ENCODE peak calls at places on chromosomes 16 and 17, in five cellular contexts. One of them, this sample, is unnamed.
A peak's percentile ranks its signal among the peaks of the same experiment; 100 is the strongest.

GRCh38 chr16:72763927-72764628 is 283.9 kb downstream of the ZFHX3 start:
- DNase-seq in thoracic aorta: no peak
- DNase-seq in prostate gland: no peak
- DNase-seq in fibroblast of lung: no peak
- DNase-seq in left ventricle myocardium inferior: no peak
- DNase-seq in this sample: no peak

GRCh38 chr17:1629647-1630310 is 1.1 kb upstream of the SLC43A2 start:
- DNase-seq in thoracic aorta: no peak
- DNase-seq in prostate gland: peak; percentile 53
- DNase-seq in fibroblast of lung: no peak
- DNase-seq in left ventricle myocardium inferior: peak; percentile 51
- DNase-seq in this sample: peak; percentile 75

GRCh38 chr17:7883781-7884386 is 4.7 kb upstream of the CHD3 start:
- DNase-seq in thoracic aorta: no peak
- DNase-seq in prostate gland: no peak
- DNase-seq in fibroblast of lung: peak; percentile 57
- DNase-seq in left ventricle myocardium inferior: no peak
- DNase-seq in this sample: no peak

GRCh38 chr17:57337390-57337789 is 81.1 kb downstream of the MSI2 start:
- DNase-seq in thoracic aorta: no peak
- DNase-seq in prostate gland: no peak
- DNase-seq in fibroblast of lung: no peak
- DNase-seq in left ventricle myocardium inferior: peak; percentile 48
- DNase-seq in this sample: no peak

GRCh38 chr16:85898521-85899442 is at the start of gene IRF8:
- DNase-seq in thoracic aorta: no peak
- DNase-seq in prostate gland: peak; percentile 17
- DNase-seq in fibroblast of lung: peak; percentile 19
- DNase-seq in left ventricle myocardium inferior: peak; percentile 73
- DNase-seq in this sample: peak; percentile 64

GRCh38 chr17:60231691-60232090 is 81.9 kb downstream of the CA4 start:
- DNase-seq in thoracic aorta: no peak
- DNase-seq in prostate gland: no peak
- DNase-seq in fibroblast of lung: no peak
- DNase-seq in left ventricle myocardium inferior: no peak
- DNase-seq in this sample: no peak

GRCh38 chr17:193841-194806 is 12.7 kb upstream of the DOC2B start:
- DNase-seq in thoracic aorta: no peak
- DNase-seq in prostate gland: no peak
- DNase-seq in fibroblast of lung: no peak
- DNase-seq in left ventricle myocardium inferior: no peak
- DNase-seq in this sample: peak; percentile 83

GRCh38 chr17:73027130-73027741 is 65.3 kb downstream of the SLC39A11 start:
- DNase-seq in thoracic aorta: no peak
- DNase-seq in prostate gland: no peak
- DNase-seq in fibroblast of lung: peak; percentile 45
- DNase-seq in left ventricle myocardium inferior: no peak
- DNase-seq in this sample: no peak

GRCh38 chr16:87834668-87835473 is 34.4 kb downstream of the SLC7A5 start:
- DNase-seq in thoracic aorta: no peak
- DNase-seq in prostate gland: no peak
- DNase-seq in fibroblast of lung: peak; percentile 75
- DNase-seq in left ventricle myocardium inferior: no peak
- DNase-seq in this sample: no peak

GRCh38 chr17:63703556-63704258 is 3.8 kb upstream of the LIMD2 start:
- DNase-seq in thoracic aorta: no peak
- DNase-seq in prostate gland: no peak
- DNase-seq in fibroblast of lung: no peak
- DNase-seq in left ventricle myocardium inferior: no peak
- DNase-seq in this sample: no peak

GRCh38 chr16:19316846-19317245 is 31.3 kb downstream of the CLEC19A start:
- DNase-seq in thoracic aorta: no peak
- DNase-seq in prostate gland: no peak
- DNase-seq in fibroblast of lung: no peak
- DNase-seq in left ventricle myocardium inferior: no peak
- DNase-seq in this sample: no peak

GRCh38 chr17:80112471-80113032 is 11.2 kb downstream of the GAA start:
- DNase-seq in thoracic aorta: no peak
- DNase-seq in prostate gland: no peak
- DNase-seq in fibroblast of lung: no peak
- DNase-seq in left ventricle myocardium inferior: no peak
- DNase-seq in this sample: no peak

GRCh38 chr17:77366206-77366557 is 225.4 kb downstream of the SEC14L1 start:
- DNase-seq in thoracic aorta: no peak
- DNase-seq in prostate gland: no peak
- DNase-seq in fibroblast of lung: no peak
- DNase-seq in left ventricle myocardium inferior: no peak
- DNase-seq in this sample: no peak

GRCh38 chr16:86398622-86399021 is 111.7 kb upstream of the FOXF1 start:
- DNase-seq in thoracic aorta: no peak
- DNase-seq in prostate gland: no peak
- DNase-seq in fibroblast of lung: peak; percentile 61
- DNase-seq in left ventricle myocardium inferior: no peak
- DNase-seq in this sample: no peak

GRCh38 chr16:24255446-24256352 is at the start of gene CACNG3:
- DNase-seq in thoracic aorta: no peak
- DNase-seq in prostate gland: peak; percentile 7
- DNase-seq in fibroblast of lung: peak; percentile 25
- DNase-seq in left ventricle myocardium inferior: peak; percentile 30
- DNase-seq in this sample: peak; percentile 27

GRCh38 chr17:44000141-44000860 is 4.1 kb upstream of the NAGS start:
- DNase-seq in thoracic aorta: no peak
- DNase-seq in prostate gland: no peak
- DNase-seq in fibroblast of lung: no peak
- DNase-seq in left ventricle myocardium inferior: no peak
- DNase-seq in this sample: no peak

GRCh38 chr16:73605309-73605708 is 557.4 kb upstream of the ZFHX3 start:
- DNase-seq in thoracic aorta: no peak
- DNase-seq in prostate gland: no peak
- DNase-seq in fibroblast of lung: no peak
- DNase-seq in left ventricle myocardium inferior: no peak
- DNase-seq in this sample: no peak

GRCh38 chr17:76995352-76996105 is 127.3 kb downstream of the MGAT5B start:
- DNase-seq in thoracic aorta: no peak
- DNase-seq in prostate gland: no peak
- DNase-seq in fibroblast of lung: no peak
- DNase-seq in left ventricle myocardium inferior: no peak
- DNase-seq in this sample: no peak

GRCh38 chr17:39132192-39132600 is 19.2 kb downstream of the PLXDC1 start:
- DNase-seq in thoracic aorta: no peak
- DNase-seq in prostate gland: no peak
- DNase-seq in fibroblast of lung: peak; percentile 86
- DNase-seq in left ventricle myocardium inferior: no peak
- DNase-seq in this sample: no peak

GRCh38 chr17:42846594-42847280 is 2.4 kb downstream of the AOC2 start:
- DNase-seq in thoracic aorta: no peak
- DNase-seq in prostate gland: no peak
- DNase-seq in fibroblast of lung: peak; percentile 57
- DNase-seq in left ventricle myocardium inferior: no peak
- DNase-seq in this sample: peak; percentile 32

GRCh38 chr16:1654505-1655268 is 23.4 kb upstream of the JPT2 start:
- DNase-seq in thoracic aorta: no peak
- DNase-seq in prostate gland: peak; percentile 27
- DNase-seq in fibroblast of lung: no peak
- DNase-seq in left ventricle myocardium inferior: no peak
- DNase-seq in this sample: no peak

GRCh38 chr16:78105517-78105916 is 6.1 kb downstream of the WWOX start:
- DNase-seq in thoracic aorta: no peak
- DNase-seq in prostate gland: peak; percentile 37
- DNase-seq in fibroblast of lung: no peak
- DNase-seq in left ventricle myocardium inferior: no peak
- DNase-seq in this sample: no peak

GRCh38 chr17:56834380-56835258 is 668 bp downstream of the DGKE start:
- DNase-seq in thoracic aorta: no peak
- DNase-seq in prostate gland: peak; percentile 56
- DNase-seq in fibroblast of lung: peak; percentile 6
- DNase-seq in left ventricle myocardium inferior: peak; percentile 36
- DNase-seq in this sample: peak; percentile 64

GRCh38 chr16:74770826-74771526 is 3.6 kb downstream of the FA2H start:
- DNase-seq in thoracic aorta: no peak
- DNase-seq in prostate gland: no peak
- DNase-seq in fibroblast of lung: no peak
- DNase-seq in left ventricle myocardium inferior: no peak
- DNase-seq in this sample: no peak

GRCh38 chr16:54507091-54507490 is 220.5 kb upstream of the IRX3 start:
- DNase-seq in thoracic aorta: no peak
- DNase-seq in prostate gland: no peak
- DNase-seq in fibroblast of lung: no peak
- DNase-seq in left ventricle myocardium inferior: no peak
- DNase-seq in this sample: no peak

GRCh38 chr17:2181206-2181983 is 122.2 kb downstream of the SMG6 start:
- DNase-seq in thoracic aorta: peak; percentile 71
- DNase-seq in prostate gland: no peak
- DNase-seq in fibroblast of lung: peak; percentile 95
- DNase-seq in left ventricle myocardium inferior: peak; percentile 76
- DNase-seq in this sample: peak; percentile 25

GRCh38 chr17:29579866-29580771 is 9.3 kb downstream of the GIT1 start:
- DNase-seq in thoracic aorta: no peak
- DNase-seq in prostate gland: peak; percentile 85
- DNase-seq in fibroblast of lung: peak; percentile 75
- DNase-seq in left ventricle myocardium inferior: peak; percentile 82
- DNase-seq in this sample: peak; percentile 90

GRCh38 chr17:29581583-29582253 is 7.7 kb downstream of the GIT1 start:
- DNase-seq in thoracic aorta: no peak
- DNase-seq in prostate gland: peak; percentile 55
- DNase-seq in fibroblast of lung: no peak
- DNase-seq in left ventricle myocardium inferior: peak; percentile 14
- DNase-seq in this sample: no peak

GRCh38 chr17:29582767-29583166 is 6.7 kb downstream of the GIT1 start:
- DNase-seq in thoracic aorta: no peak
- DNase-seq in prostate gland: no peak
- DNase-seq in fibroblast of lung: no peak
- DNase-seq in left ventricle myocardium inferior: no peak
- DNase-seq in this sample: no peak

GRCh38 chr17:29583324-29584248 is 5.9 kb downstream of the GIT1 start:
- DNase-seq in thoracic aorta: no peak
- DNase-seq in prostate gland: no peak
- DNase-seq in fibroblast of lung: no peak
- DNase-seq in left ventricle myocardium inferior: peak; percentile 16
- DNase-seq in this sample: no peak

DNA sequence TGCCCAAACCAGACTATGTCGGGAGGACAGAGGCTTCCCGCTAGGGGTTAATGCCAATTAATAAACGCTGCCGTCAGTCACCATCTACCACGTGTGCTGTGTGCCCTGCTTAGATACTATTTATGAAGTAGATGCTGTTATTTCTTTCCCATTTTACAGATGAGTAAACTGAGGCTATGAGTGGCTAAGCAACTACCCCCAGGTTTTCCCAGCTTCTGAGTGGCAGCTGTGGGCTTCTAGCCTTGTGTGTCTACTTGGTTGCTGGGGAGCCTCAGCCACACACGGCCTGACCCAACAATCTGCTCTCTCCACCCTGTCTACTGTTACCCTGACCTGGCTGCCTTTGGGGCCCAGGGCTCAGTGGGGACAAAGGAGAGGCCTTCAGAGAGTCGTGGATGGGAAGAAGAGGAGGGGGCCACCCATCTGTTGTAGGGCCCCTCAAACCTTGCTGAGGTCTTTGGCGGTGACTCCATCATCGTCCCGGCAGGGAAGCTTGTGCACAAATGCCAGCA is 7.1 kb downstream of the GIT1 start:
- DNase-seq in thoracic aorta: no peak
- DNase-seq in prostate gland: no peak
- DNase-seq in fibroblast of lung: no peak
- DNase-seq in left ventricle myocardium inferior: no peak
- DNase-seq in this sample: no peak
- H3K27ac ChIP-seq in thoracic aorta: no peak overlapping the region
- H3K27ac ChIP-seq in prostate gland: no peak overlapping the region
- H3K27ac ChIP-seq in fibroblast of lung: no peak overlapping the region
- H3K27ac ChIP-seq in left ventricle myocardium inferior: peak overlapping the region; percentile 5
- H3K27ac ChIP-seq in this sample: no peak overlapping the region

DNA sequence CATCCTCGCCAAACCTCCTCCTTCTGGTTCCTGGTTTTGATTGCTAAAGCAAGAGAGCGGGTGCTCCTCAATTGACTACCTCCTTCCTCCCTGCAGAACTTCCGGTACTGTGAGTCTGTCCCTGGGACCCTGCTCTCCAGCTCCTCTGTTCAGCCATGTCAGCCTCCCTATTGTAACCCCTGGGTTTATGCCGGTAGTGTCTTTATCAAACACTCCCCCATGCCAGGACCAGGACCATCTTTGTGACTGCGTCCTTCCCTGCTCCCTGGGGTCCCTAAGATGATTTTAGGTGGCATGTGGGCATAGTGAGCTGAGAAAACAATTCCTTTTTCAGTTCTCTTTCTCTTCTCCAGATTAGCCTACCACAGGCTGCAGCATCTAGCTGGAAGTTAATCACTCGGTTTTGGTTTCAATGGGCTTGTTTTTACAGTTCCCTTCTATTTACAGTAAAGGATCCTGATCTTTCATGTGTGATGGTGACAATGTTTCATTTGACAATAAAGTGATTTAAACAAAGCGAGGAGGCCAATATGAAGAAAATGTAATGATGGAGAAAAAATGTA is 27.7 kb upstream of the IL21R start:
- DNase-seq in thoracic aorta: no peak
- DNase-seq in prostate gland: no peak
- DNase-seq in fibroblast of lung: no peak
- DNase-seq in left ventricle myocardium inferior: no peak
- DNase-seq in this sample: no peak
- H3K4me3 ChIP-seq in thoracic aorta: no peak overlapping the region
- H3K4me3 ChIP-seq in prostate gland: no peak overlapping the region
- H3K4me3 ChIP-seq in fibroblast of lung: no peak overlapping the region
- H3K4me3 ChIP-seq in left ventricle myocardium inferior: no peak overlapping the region
- H3K4me3 ChIP-seq in this sample: no peak overlapping the region

GRCh38 chr16:26118575-26118974 is 426.8 kb downstream of the HS3ST4 start:
- DNase-seq in thoracic aorta: no peak
- DNase-seq in prostate gland: no peak
- DNase-seq in fibroblast of lung: no peak
- DNase-seq in left ventricle myocardium inferior: no peak
- DNase-seq in this sample: no peak
- TF ChIP-seq CTCF in thoracic aorta: no peak
- TF ChIP-seq CTCF in prostate gland: no peak
- TF ChIP-seq CTCF in fibroblast of lung: no peak
- TF ChIP-seq CTCF in left ventricle myocardium inferior: no peak
- TF ChIP-seq CTCF in this sample: no peak

GRCh38 chr17:15470536-15470935 is 3.1 kb upstream of the CDRT4 start:
- DNase-seq in thoracic aorta: no peak
- DNase-seq in prostate gland: no peak
- DNase-seq in fibroblast of lung: no peak
- DNase-seq in left ventricle myocardium inferior: no peak
- DNase-seq in this sample: no peak

GRCh38 chr17:15469260-15469659 is 1.8 kb upstream of the CDRT4 start:
- DNase-seq in thoracic aorta: no peak
- DNase-seq in prostate gland: no peak
- DNase-seq in fibroblast of lung: no peak
- DNase-seq in left ventricle myocardium inferior: peak; percentile 53
- DNase-seq in this sample: no peak

GRCh38 chr17:15467592-15467991 is at the start of gene CDRT4:
- DNase-seq in thoracic aorta: no peak
- DNase-seq in prostate gland: no peak
- DNase-seq in fibroblast of lung: no peak
- DNase-seq in left ventricle myocardium inferior: no peak
- DNase-seq in this sample: no peak

GRCh38 chr17:15466131-15466530 is 1.3 kb downstream of the CDRT4 start:
- DNase-seq in thoracic aorta: no peak
- DNase-seq in prostate gland: no peak
- DNase-seq in fibroblast of lung: no peak
- DNase-seq in left ventricle myocardium inferior: no peak
- DNase-seq in this sample: no peak

GRCh38 chr17:15468142-15468541 is 721 bp upstream of the CDRT4 start:
- DNase-seq in thoracic aorta: no peak
- DNase-seq in prostate gland: no peak
- DNase-seq in fibroblast of lung: no peak
- DNase-seq in left ventricle myocardium inferior: no peak
- DNase-seq in this sample: no peak
- H3K27ac ChIP-seq in thoracic aorta: peak overlapping the region; percentile 14
- H3K27ac ChIP-seq in prostate gland: no peak overlapping the region
- H3K27ac ChIP-seq in fibroblast of lung: no peak overlapping the region
- H3K27ac ChIP-seq in left ventricle myocardium inferior: no peak overlapping the region
- H3K27ac ChIP-seq in this sample: no peak overlapping the region

This sample was measured in body of pancreas.